ENCODE peak calls at places on chromosomes 12 and 14, in eight cellular contexts. B is HCT116, Q is K562, D is HepG2, Z is breast epithelium, L is sigmoid colon, H is stomach, I is GM12892. O is an unnamed sample.

GRCh38 chr14:28596336-28596735 is 170.3 kb upstream of the FOXG1 start:
- DNase-seq in B (no peak), Q (no peak), D (no peak), Z (no peak), L (no peak), H (no peak), I (no peak), O (no peak)

GRCh38 chr12:57342207-57342691 is 88.6 kb downstream of the R3HDM2 start:
- DNase-seq in B (no peak), Q (no peak), D (no peak), Z (no peak), L (no peak), H (no peak), I (no peak), O (no peak)

GRCh38 chr14:75972729-75973480 is 8.9 kb downstream of the TGFB3 start:
- DNase-seq in B (no peak), Q (no peak), D (no peak), Z (no peak), L (no peak), H (no peak), I (no peak), O (no peak)

GRCh38 chr12:69886715-69887114 is 61.7 kb downstream of the MYRFL start:
- DNase-seq in B (no peak), Q (no peak), D (no peak), Z (no peak), L (no peak), H (no peak), I (no peak), O (no peak)

GRCh38 chr12:6285063-6285477 is 25.4 kb upstream of the PLEKHG6 start:
- DNase-seq in B (no peak), Q (peak), D (peak), Z (no peak), L (peak), H (peak), I (peak), O (no peak)

GRCh38 chr12:109946505-109946904 is 46.4 kb downstream of the TCHP start:
- DNase-seq in B (no peak), Q (no peak), D (no peak), Z (no peak), L (no peak), H (no peak), I (no peak), O (no peak)

GRCh38 chr14:94768521-94769412 is 1.1 kb downstream of the GSC start:
- DNase-seq in B (no peak), Q (no peak), D (no peak), Z (no peak), L (peak), H (no peak), I (no peak), O (no peak)

GRCh38 chr14:33165144-33165925 is 226.7 kb downstream of the NPAS3 start:
- DNase-seq in B (no peak), Q (no peak), D (no peak), Z (no peak), L (no peak), H (no peak), I (no peak), O (no peak)

GRCh38 chr12:115166698-115167315 is 482.8 kb upstream of the TBX3 start:
- DNase-seq in B (no peak), Q (no peak), D (peak), Z (no peak), L (no peak), H (no peak), I (no peak), O (peak)

GRCh38 chr12:93540506-93540905 is 32.0 kb upstream of the SOCS2 start:
- DNase-seq in B (no peak), Q (no peak), D (no peak), Z (no peak), L (no peak), H (no peak), I (no peak), O (no peak)

GRCh38 chr12:9049520-9050133 is 60.3 kb downstream of the KLRG1 start:
- DNase-seq in B (peak), Q (peak), D (peak), Z (no peak), L (no peak), H (no peak), I (no peak), O (no peak)

GRCh38 chr14:68178282-68178681 is 358.7 kb downstream of the RAD51B start:
- DNase-seq in B (no peak), Q (no peak), D (no peak), Z (no peak), L (no peak), H (no peak), I (no peak), O (no peak)

GRCh38 chr12:66960704-66961690 is 282.1 kb upstream of the GRIP1 start:
- DNase-seq in B (no peak), Q (no peak), D (no peak), Z (no peak), L (no peak), H (no peak), I (no peak), O (no peak)

GRCh38 chr12:89156862-89157262 is 195.4 kb downstream of the DUSP6 start:
- DNase-seq in B (no peak), Q (no peak), D (no peak), Z (no peak), L (no peak), H (no peak), I (no peak), O (no peak)

GRCh38 chr14:94001501-94002396 is 4.6 kb downstream of the CCDC197 start:
- DNase-seq in B (peak), Q (peak), D (peak), Z (peak), L (peak), H (peak), I (no peak), O (no peak)

GRCh38 chr14:61456720-61457119 is 135.3 kb downstream of the PRKCH start:
- DNase-seq in B (peak), Q (peak), D (peak), Z (peak), L (peak), H (peak), I (peak), O (peak)

GRCh38 chr12:51377099-51377984 is 13.9 kb downstream of the GALNT6 start:
- DNase-seq in B (no peak), Q (no peak), D (no peak), Z (no peak), L (no peak), H (no peak), I (no peak), O (no peak)

GRCh38 chr12:109309441-109310246 is 560 bp upstream of the FOXN4 start:
- DNase-seq in B (no peak), Q (peak), D (no peak), Z (no peak), L (no peak), H (no peak), I (no peak), O (no peak)

GRCh38 chr14:56659361-56659760 is 79.8 kb downstream of the TMEM260 start:
- DNase-seq in B (no peak), Q (no peak), D (no peak), Z (no peak), L (no peak), H (no peak), I (no peak), O (no peak)

GRCh38 chr12:23757541-23757962 is 191.9 kb downstream of the SOX5 start:
- DNase-seq in B (no peak), Q (no peak), D (peak), Z (no peak), L (no peak), H (no peak), I (no peak), O (no peak)

GRCh38 chr12:49979791-49980190 is 7.0 kb downstream of the AQP6 start:
- DNase-seq in B (no peak), Q (no peak), D (no peak), Z (no peak), L (no peak), H (no peak), I (no peak), O (no peak)

GRCh38 chr14:87992349-87992719 is 648 bp downstream of the GALC start:
- DNase-seq in B (no peak), Q (no peak), D (no peak), Z (no peak), L (no peak), H (no peak), I (no peak), O (no peak)

GRCh38 chr12:105378821-105379400 is 48.4 kb downstream of the C12orf75 start:
- DNase-seq in B (no peak), Q (no peak), D (peak), Z (no peak), L (no peak), H (no peak), I (no peak), O (no peak)

GRCh38 chr12:115096673-115097349 is 412.8 kb upstream of the TBX3 start:
- DNase-seq in B (no peak), Q (no peak), D (no peak), Z (no peak), L (no peak), H (no peak), I (no peak), O (no peak)

GRCh38 chr12:5736016-5736415 is 209.0 kb downstream of the ANO2 start:
- DNase-seq in B (no peak), Q (no peak), D (no peak), Z (no peak), L (no peak), H (no peak), I (no peak), O (peak)

GRCh38 chr14:89137514-89138163 is 279.4 kb downstream of the FOXN3 start:
- DNase-seq in B (peak), Q (no peak), D (peak), Z (peak), L (no peak), H (peak), I (no peak), O (no peak)

GRCh38 chr12:28937196-28937595 is 211.9 kb upstream of the FAR2 start:
- DNase-seq in B (no peak), Q (no peak), D (no peak), Z (no peak), L (no peak), H (no peak), I (no peak), O (no peak)

GRCh38 chr12:78719721-78720120 is 144.9 kb upstream of the SYT1 start:
- DNase-seq in B (no peak), Q (no peak), D (no peak), Z (no peak), L (no peak), H (no peak), I (no peak), O (no peak)

GRCh38 chr12:65958456-65958855 is 134.2 kb downstream of the HMGA2 start:
- DNase-seq in B (no peak), Q (no peak), D (no peak), Z (no peak), L (no peak), H (no peak), I (no peak), O (no peak)

GRCh38 chr12:9378430-9378835 is 170.2 kb upstream of the PZP start:
- DNase-seq in B (no peak), Q (peak), D (peak), Z (no peak), L (no peak), H (no peak), I (no peak), O (no peak)

GRCh38 chr14:37491076-37491475 is 104.0 kb downstream of the FOXA1 start:
- DNase-seq in B (no peak), Q (no peak), D (no peak), Z (no peak), L (no peak), H (no peak), I (no peak), O (no peak)

GRCh38 chr14:55578511-55578910 is 1.5 kb upstream of the KTN1 start:
- DNase-seq in B (no peak), Q (no peak), D (no peak), Z (no peak), L (no peak), H (no peak), I (no peak), O (no peak)

GRCh38 chr12:107622005-107622404 is 63.6 kb upstream of the PWP1 start:
- DNase-seq in B (peak), Q (peak), D (peak), Z (no peak), L (no peak), H (no peak), I (no peak), O (no peak)

GRCh38 chr12:53065470-53065869 is 13.7 kb downstream of the SPRYD3 start:
- DNase-seq in B (no peak), Q (no peak), D (no peak), Z (no peak), L (peak), H (no peak), I (no peak), O (no peak)

GRCh38 chr12:53062011-53062961 is 12.4 kb downstream of the TNS2 start:
- DNase-seq in B (no peak), Q (no peak), D (no peak), Z (no peak), L (no peak), H (no peak), I (no peak), O (no peak)

GRCh38 chr12:53062977-53063707 is 13.3 kb downstream of the TNS2 start:
- DNase-seq in B (no peak), Q (no peak), D (no peak), Z (no peak), L (no peak), H (no peak), I (no peak), O (no peak)

GRCh38 chr12:53064613-53065415 is 14.4 kb downstream of the SPRYD3 start:
- DNase-seq in B (no peak), Q (no peak), D (no peak), Z (no peak), L (peak), H (no peak), I (no peak), O (no peak)

GRCh38 chr12:53063708-53064612 is 14.1 kb downstream of the TNS2 start:
- DNase-seq in B (no peak), Q (no peak), D (no peak), Z (no peak), L (peak), H (no peak), I (no peak), O (no peak)
- TF ChIP-seq POLR2AphosphoS5 in B (no peak), Q (no peak), D (peak), Z (peak), L (peak), H (no peak), I (no peak), O (peak)

GRCh38 chr14:90608925-90609324 is 207.3 kb downstream of the TTC7B start:
- DNase-seq in B (no peak), Q (no peak), D (no peak), Z (no peak), L (peak), H (no peak), I (no peak), O (no peak)

GRCh38 chr14:90611501-90611900 is 204.7 kb downstream of the TTC7B start:
- DNase-seq in B (no peak), Q (no peak), D (no peak), Z (no peak), L (peak), H (no peak), I (no peak), O (no peak)

GRCh38 chr14:90610641-90611040 is 205.6 kb downstream of the TTC7B start:
- DNase-seq in B (no peak), Q (no peak), D (no peak), Z (no peak), L (peak), H (no peak), I (no peak), O (no peak)

GRCh38 chr14:90608281-90608680 is 207.9 kb downstream of the TTC7B start:
- DNase-seq in B (no peak), Q (no peak), D (no peak), Z (no peak), L (peak), H (no peak), I (no peak), O (no peak)

GRCh38 chr14:90609376-90609775 is 206.9 kb downstream of the TTC7B start:
- DNase-seq in B (no peak), Q (no peak), D (no peak), Z (no peak), L (peak), H (no peak), I (no peak), O (no peak)
- TF ChIP-seq POLR2AphosphoS5 in B (no peak), Q (no peak), D (no peak), Z (no peak), L (no peak), H (no peak), I (no peak), O (no peak)

GRCh38 chr12:13173012-13173441 is 23.5 kb upstream of the EMP1 start:
- DNase-seq in B (no peak), Q (no peak), D (no peak), Z (no peak), L (peak), H (no peak), I (no peak), O (peak)
- TF ChIP-seq POLR2AphosphoS5 in B (no peak), Q (no peak), D (no peak), Z (peak), L (peak), H (no peak), I (no peak), O (peak)

GRCh38 chr14:104564744-104565679 is 14.6 kb upstream of the C14orf180 start:
- DNase-seq in B (no peak), Q (peak), D (no peak), Z (no peak), L (no peak), H (no peak), I (no peak), O (no peak)
- TF ChIP-seq POLR2AphosphoS5 in B (no peak), Q (no peak), D (no peak), Z (no peak), L (no peak), H (no peak), I (no peak), O (no peak)

DNA sequence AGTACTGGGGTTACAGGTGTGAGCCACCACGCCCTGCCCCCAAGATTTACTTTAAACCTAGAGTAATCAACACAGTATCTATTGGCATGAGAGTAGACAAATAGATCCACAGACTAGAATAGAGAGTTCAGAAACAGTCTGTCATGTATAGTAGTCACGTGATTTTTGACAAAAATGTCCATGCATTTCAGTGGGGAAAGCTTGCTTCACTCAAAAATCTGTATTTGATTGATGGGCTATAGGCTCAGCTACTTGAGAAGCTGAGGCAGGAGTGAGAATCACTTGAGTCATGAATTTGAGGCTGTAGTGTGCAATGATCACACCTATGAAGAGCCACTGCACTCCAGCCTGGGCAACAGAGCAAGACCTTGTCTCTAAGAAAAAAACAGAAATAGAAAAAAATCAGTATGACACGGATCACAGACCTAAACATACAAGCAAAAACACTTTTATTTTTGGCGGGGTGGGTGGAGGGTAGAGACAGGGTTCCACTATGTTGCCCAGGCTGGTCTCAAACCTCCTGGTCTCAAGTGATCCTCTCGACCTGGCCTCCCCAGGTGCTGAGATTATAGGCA is 7.6 kb upstream of the ORAI1 start:
- DNase-seq in B (no peak), Q (no peak), D (peak), Z (no peak), L (no peak), H (no peak), I (no peak), O (no peak)
- TF ChIP-seq POLR2AphosphoS5 in B (no peak), Q (no peak), D (no peak), Z (no peak), L (no peak), H (no peak), I (no peak), O (no peak)

GRCh38 chr14:69666698-69667211 is 55.4 kb downstream of the SUSD6 start:
- DNase-seq in B (no peak), Q (peak), D (no peak), Z (no peak), L (no peak), H (no peak), I (no peak), O (no peak)
- TF ChIP-seq POLR2AphosphoS5 in B (no peak), Q (no peak), D (no peak), Z (no peak), L (peak), H (no peak), I (no peak), O (no peak)

GRCh38 chr12:62632521-62632920 is 165.9 kb downstream of the MON2 start:
- DNase-seq in B (no peak), Q (no peak), D (peak), Z (peak), L (peak), H (no peak), I (peak), O (peak)

GRCh38 chr12:62635630-62636029 is 169.0 kb downstream of the MON2 start:
- DNase-seq in B (no peak), Q (no peak), D (peak), Z (no peak), L (no peak), H (no peak), I (no peak), O (no peak)

GRCh38 chr12:62629413-62629812 is 162.8 kb downstream of the MON2 start:
- DNase-seq in B (no peak), Q (no peak), D (no peak), Z (no peak), L (no peak), H (no peak), I (no peak), O (peak)

GRCh38 chr12:62629971-62630739 is 163.5 kb downstream of the MON2 start:
- DNase-seq in B (no peak), Q (no peak), D (no peak), Z (no peak), L (no peak), H (no peak), I (no peak), O (peak)

GRCh38 chr12:62631531-62632520 is 165.2 kb downstream of the MON2 start:
- DNase-seq in B (no peak), Q (no peak), D (peak), Z (peak), L (peak), H (peak), I (peak), O (peak)
- TF ChIP-seq POLR2AphosphoS5 in B (no peak), Q (no peak), D (no peak), Z (peak), L (peak), H (peak), I (no peak), O (peak)

GRCh38 chr12:2616763-2617162 is 178.0 kb upstream of the FKBP4 start:
- DNase-seq in B (no peak), Q (no peak), D (no peak), Z (no peak), L (no peak), H (no peak), I (no peak), O (no peak)
- TF ChIP-seq POLR2AphosphoS5 in B (no peak), Q (no peak), D (no peak), Z (no peak), L (no peak), H (no peak), I (no peak), O (no peak)

GRCh38 chr12:113302925-113303640 is 31.8 kb downstream of the SLC8B1 start:
- DNase-seq in B (no peak), Q (no peak), D (no peak), Z (no peak), L (no peak), H (no peak), I (no peak), O (no peak)
- TF ChIP-seq POLR2AphosphoS5 in B (no peak), Q (no peak), D (no peak), Z (no peak), L (no peak), H (no peak), I (no peak), O (no peak)

O was measured in esophagus muscularis mucosa.